ENCODE peak calls at places on chromosome 16, in six cellular contexts. One of them, this sample, is unnamed.

GRCh38 chr16:87556941-87557459 is 45.3 kb upstream of the JPH3 start:
- DNase-seq in A549: no peak
- DNase-seq in activated CD8-positive, alpha-beta memory T cell treated with anti-CD3 and anti-CD28 coated beads for 24 hours: no peak
- DNase-seq in neural crest cell: no peak
- DNase-seq in ecto neural progenitor cell: no peak
- DNase-seq in AG04450: no peak
- DNase-seq in this sample: no peak

GRCh38 chr16:85863384-85863774 is 35.6 kb upstream of the IRF8 start:
- DNase-seq in activated CD8-positive, alpha-beta memory T cell treated with anti-CD3 and anti-CD28 coated beads for 24 hours: no peak
- DNase-seq in AG04450: no peak
- DNase-seq in ecto neural progenitor cell: no peak
- DNase-seq in A549: no peak
- DNase-seq in neural crest cell: no peak
- DNase-seq in this sample: no peak

GRCh38 chr16:70437017-70437581 is 1.8 kb downstream of the ST3GAL2 start:
- DNase-seq in activated CD8-positive, alpha-beta memory T cell treated with anti-CD3 and anti-CD28 coated beads for 24 hours: no peak
- DNase-seq in ecto neural progenitor cell: peak
- DNase-seq in A549: no peak
- DNase-seq in AG04450: peak
- DNase-seq in neural crest cell: no peak
- DNase-seq in this sample: peak

GRCh38 chr16:8764486-8765250 is 32.8 kb downstream of the TMEM186 start:
- DNase-seq in AG04450: no peak
- DNase-seq in activated CD8-positive, alpha-beta memory T cell treated with anti-CD3 and anti-CD28 coated beads for 24 hours: no peak
- DNase-seq in ecto neural progenitor cell: no peak
- DNase-seq in neural crest cell: no peak
- DNase-seq in A549: no peak
- DNase-seq in this sample: no peak

GRCh38 chr16:89892055-89892630 is 18.8 kb downstream of the TCF25 start:
- DNase-seq in AG04450: no peak
- DNase-seq in ecto neural progenitor cell: peak
- DNase-seq in neural crest cell: no peak
- DNase-seq in A549: no peak
- DNase-seq in activated CD8-positive, alpha-beta memory T cell treated with anti-CD3 and anti-CD28 coated beads for 24 hours: no peak
- DNase-seq in this sample: no peak

GRCh38 chr16:11706180-11706742 is 36.4 kb downstream of the TXNDC11 start:
- DNase-seq in AG04450: no peak
- DNase-seq in ecto neural progenitor cell: no peak
- DNase-seq in activated CD8-positive, alpha-beta memory T cell treated with anti-CD3 and anti-CD28 coated beads for 24 hours: peak
- DNase-seq in neural crest cell: no peak
- DNase-seq in A549: no peak
- DNase-seq in this sample: peak

GRCh38 chr16:529012-529575 is 1.6 kb downstream of the CAPN15 start:
- DNase-seq in activated CD8-positive, alpha-beta memory T cell treated with anti-CD3 and anti-CD28 coated beads for 24 hours: no peak
- DNase-seq in ecto neural progenitor cell: no peak
- DNase-seq in A549: no peak
- DNase-seq in AG04450: no peak
- DNase-seq in neural crest cell: no peak
- DNase-seq in this sample: no peak

GRCh38 chr16:85205747-85206471 is 93.6 kb upstream of the CIBAR2 start:
- DNase-seq in neural crest cell: no peak
- DNase-seq in A549: no peak
- DNase-seq in ecto neural progenitor cell: no peak
- DNase-seq in AG04450: no peak
- DNase-seq in activated CD8-positive, alpha-beta memory T cell treated with anti-CD3 and anti-CD28 coated beads for 24 hours: no peak
- DNase-seq in this sample: no peak

GRCh38 chr16:80198265-80198994 is 342.4 kb upstream of the DYNLRB2 start:
- DNase-seq in ecto neural progenitor cell: no peak
- DNase-seq in activated CD8-positive, alpha-beta memory T cell treated with anti-CD3 and anti-CD28 coated beads for 24 hours: no peak
- DNase-seq in neural crest cell: no peak
- DNase-seq in A549: no peak
- DNase-seq in AG04450: no peak
- DNase-seq in this sample: no peak

GRCh38 chr16:23504076-23504452 is 6.2 kb downstream of the GGA2 start:
- DNase-seq in activated CD8-positive, alpha-beta memory T cell treated with anti-CD3 and anti-CD28 coated beads for 24 hours: no peak
- DNase-seq in ecto neural progenitor cell: no peak
- DNase-seq in A549: no peak
- DNase-seq in neural crest cell: no peak
- DNase-seq in AG04450: no peak
- DNase-seq in this sample: no peak

GRCh38 chr16:87156195-87156594 is 161.0 kb downstream of the C16orf95 start:
- DNase-seq in neural crest cell: no peak
- DNase-seq in activated CD8-positive, alpha-beta memory T cell treated with anti-CD3 and anti-CD28 coated beads for 24 hours: no peak
- DNase-seq in AG04450: no peak
- DNase-seq in ecto neural progenitor cell: no peak
- DNase-seq in A549: no peak
- DNase-seq in this sample: no peak

GRCh38 chr16:87414251-87414680 is 22.1 kb downstream of the MAP1LC3B start:
- DNase-seq in A549: no peak
- DNase-seq in neural crest cell: no peak
- DNase-seq in activated CD8-positive, alpha-beta memory T cell treated with anti-CD3 and anti-CD28 coated beads for 24 hours: no peak
- DNase-seq in ecto neural progenitor cell: no peak
- DNase-seq in AG04450: no peak
- DNase-seq in this sample: no peak

GRCh38 chr16:70740919-70741778 is 55.3 kb upstream of the MTSS2 start:
- DNase-seq in ecto neural progenitor cell: no peak
- DNase-seq in activated CD8-positive, alpha-beta memory T cell treated with anti-CD3 and anti-CD28 coated beads for 24 hours: peak
- DNase-seq in AG04450: no peak
- DNase-seq in A549: no peak
- DNase-seq in neural crest cell: no peak
- DNase-seq in this sample: no peak

GRCh38 chr16:57590654-57591085 is 37.8 kb upstream of the ADGRG1 start:
- DNase-seq in A549: peak
- DNase-seq in ecto neural progenitor cell: no peak
- DNase-seq in neural crest cell: no peak
- DNase-seq in activated CD8-positive, alpha-beta memory T cell treated with anti-CD3 and anti-CD28 coated beads for 24 hours: peak
- DNase-seq in AG04450: no peak
- DNase-seq in this sample: peak

GRCh38 chr16:68093816-68094613 is 8.8 kb downstream of the NFATC3 start:
- DNase-seq in A549: no peak
- DNase-seq in neural crest cell: no peak
- DNase-seq in AG04450: no peak
- DNase-seq in activated CD8-positive, alpha-beta memory T cell treated with anti-CD3 and anti-CD28 coated beads for 24 hours: no peak
- DNase-seq in ecto neural progenitor cell: no peak
- DNase-seq in this sample: no peak

GRCh38 chr16:85348921-85349334 is 236.7 kb upstream of the CIBAR2 start:
- DNase-seq in ecto neural progenitor cell: no peak
- DNase-seq in neural crest cell: no peak
- DNase-seq in A549: no peak
- DNase-seq in AG04450: no peak
- DNase-seq in activated CD8-positive, alpha-beta memory T cell treated with anti-CD3 and anti-CD28 coated beads for 24 hours: no peak
- DNase-seq in this sample: no peak

GRCh38 chr16:87228363-87228762 is 88.8 kb downstream of the C16orf95 start:
- DNase-seq in AG04450: no peak
- DNase-seq in neural crest cell: no peak
- DNase-seq in A549: no peak
- DNase-seq in ecto neural progenitor cell: no peak
- DNase-seq in activated CD8-positive, alpha-beta memory T cell treated with anti-CD3 and anti-CD28 coated beads for 24 hours: no peak
- DNase-seq in this sample: no peak

GRCh38 chr16:15435216-15435864 is 952 bp downstream of the BMERB1 start:
- DNase-seq in ecto neural progenitor cell: peak
- DNase-seq in neural crest cell: peak
- DNase-seq in AG04450: no peak
- DNase-seq in A549: no peak
- DNase-seq in activated CD8-positive, alpha-beta memory T cell treated with anti-CD3 and anti-CD28 coated beads for 24 hours: no peak
- DNase-seq in this sample: no peak

GRCh38 chr16:57799619-57800212 is 2.6 kb downstream of the KIFC3 start:
- DNase-seq in neural crest cell: no peak
- DNase-seq in ecto neural progenitor cell: no peak
- DNase-seq in AG04450: no peak
- DNase-seq in activated CD8-positive, alpha-beta memory T cell treated with anti-CD3 and anti-CD28 coated beads for 24 hours: no peak
- DNase-seq in A549: no peak
- DNase-seq in this sample: no peak

GRCh38 chr16:29745126-29745852 is 501 bp downstream of the C16orf54 start:
- DNase-seq in activated CD8-positive, alpha-beta memory T cell treated with anti-CD3 and anti-CD28 coated beads for 24 hours: peak
- DNase-seq in ecto neural progenitor cell: no peak
- DNase-seq in neural crest cell: no peak
- DNase-seq in A549: no peak
- DNase-seq in AG04450: no peak
- DNase-seq in this sample: no peak

GRCh38 chr16:66189951-66190350 is 176.5 kb upstream of the CDH5 start:
- DNase-seq in ecto neural progenitor cell: no peak
- DNase-seq in AG04450: peak
- DNase-seq in A549: no peak
- DNase-seq in activated CD8-positive, alpha-beta memory T cell treated with anti-CD3 and anti-CD28 coated beads for 24 hours: no peak
- DNase-seq in neural crest cell: no peak
- DNase-seq in this sample: peak

GRCh38 chr16:1991588-1992474 is 2.1 kb downstream of the SYNGR3 start:
- DNase-seq in A549: peak
- DNase-seq in activated CD8-positive, alpha-beta memory T cell treated with anti-CD3 and anti-CD28 coated beads for 24 hours: peak
- DNase-seq in ecto neural progenitor cell: peak
- DNase-seq in AG04450: peak
- DNase-seq in neural crest cell: peak
- DNase-seq in this sample: peak

GRCh38 chr16:46713634-46714033 is 24.2 kb downstream of the ORC6 start:
- DNase-seq in activated CD8-positive, alpha-beta memory T cell treated with anti-CD3 and anti-CD28 coated beads for 24 hours: no peak
- DNase-seq in A549: no peak
- DNase-seq in ecto neural progenitor cell: no peak
- DNase-seq in neural crest cell: no peak
- DNase-seq in AG04450: no peak
- DNase-seq in this sample: no peak

GRCh38 chr16:2467301-2468141 is 3.6 kb upstream of the NTN3 start:
- DNase-seq in neural crest cell: peak
- DNase-seq in AG04450: no peak
- DNase-seq in ecto neural progenitor cell: peak
- DNase-seq in activated CD8-positive, alpha-beta memory T cell treated with anti-CD3 and anti-CD28 coated beads for 24 hours: no peak
- DNase-seq in A549: peak
- DNase-seq in this sample: no peak

GRCh38 chr16:3443108-3444031 is at the start of the genes NAA60 and ZNF597:
- DNase-seq in activated CD8-positive, alpha-beta memory T cell treated with anti-CD3 and anti-CD28 coated beads for 24 hours: peak
- DNase-seq in neural crest cell: peak
- DNase-seq in ecto neural progenitor cell: peak
- DNase-seq in AG04450: peak
- DNase-seq in A549: peak
- DNase-seq in this sample: peak

GRCh38 chr16:54673353-54673752 is 257.3 kb upstream of the IRX5 start:
- DNase-seq in A549: no peak
- DNase-seq in neural crest cell: no peak
- DNase-seq in ecto neural progenitor cell: no peak
- DNase-seq in activated CD8-positive, alpha-beta memory T cell treated with anti-CD3 and anti-CD28 coated beads for 24 hours: no peak
- DNase-seq in AG04450: no peak
- DNase-seq in this sample: no peak

GRCh38 chr16:31458073-31458834 is 1.0 kb upstream of the ARMC5 start:
- DNase-seq in A549: peak
- DNase-seq in activated CD8-positive, alpha-beta memory T cell treated with anti-CD3 and anti-CD28 coated beads for 24 hours: peak
- DNase-seq in ecto neural progenitor cell: peak
- DNase-seq in neural crest cell: no peak
- DNase-seq in AG04450: no peak
- DNase-seq in this sample: no peak

GRCh38 chr16:67246081-67246944 is 968 bp downstream of the FHOD1 start:
- DNase-seq in activated CD8-positive, alpha-beta memory T cell treated with anti-CD3 and anti-CD28 coated beads for 24 hours: peak
- DNase-seq in A549: peak
- DNase-seq in AG04450: peak
- DNase-seq in neural crest cell: peak
- DNase-seq in ecto neural progenitor cell: peak
- DNase-seq in this sample: peak

This sample was measured in osteocyte.